ENCODE peak calls at places on chromosomes 5 and 9, in seven cellular contexts. T, L, I, H, N, J and D are unnamed samples.

GRCh38 chr5:126460977-126461376 is 37.8 kb downstream of the GRAMD2B start:
- DNase-seq in L (no peak), N (no peak), I (peak), J (no peak), H (no peak), T (no peak), D (peak)

GRCh38 chr9:133995012-133995896 is 3.1 kb upstream of the VAV2 start:
- DNase-seq in H (no peak), T (no peak), N (no peak), I (peak), L (no peak), J (no peak), D (peak)

GRCh38 chr9:75033789-75034473 is 5.8 kb upstream of the CARNMT1 start:
- DNase-seq in L (no peak), I (no peak), J (no peak), T (no peak), H (no peak), N (no peak), D (no peak)

GRCh38 chr9:89518466-89519392 is 20.8 kb upstream of the SEMA4D start:
- DNase-seq in T (no peak), L (no peak), N (no peak), H (no peak), J (no peak), I (no peak), D (peak)

GRCh38 chr9:29129763-29130162 is 1556.5 kb upstream of the C9orf72 start:
- DNase-seq in L (no peak), J (no peak), I (peak), N (no peak), H (no peak), T (no peak), D (no peak)

GRCh38 chr9:20307662-20308061 is 314.6 kb downstream of the MLLT3 start:
- DNase-seq in H (no peak), T (no peak), J (no peak), N (no peak), I (no peak), L (no peak), D (no peak)

GRCh38 chr5:2751592-2752021 is at the start of gene IRX2:
- DNase-seq in I (peak), T (peak), H (peak), N (peak), J (no peak), L (peak), D (peak)

GRCh38 chr5:149027636-149028035 is 35.2 kb downstream of the SH3TC2 start:
- DNase-seq in J (no peak), N (no peak), L (no peak), H (no peak), T (no peak), I (no peak), D (no peak)

GRCh38 chr5:24110019-24110615 is 534.7 kb downstream of the CDH10 start:
- DNase-seq in I (peak), J (no peak), N (no peak), T (no peak), L (no peak), H (no peak), D (peak)

GRCh38 chr5:150000990-150001659 is 586 bp downstream of the HMGXB3 start:
- DNase-seq in T (peak), H (peak), L (no peak), I (peak), N (peak), J (no peak), D (peak)

GRCh38 chr5:50945139-50945538 is 278.7 kb downstream of the PARP8 start:
- DNase-seq in T (no peak), N (no peak), I (no peak), H (no peak), L (no peak), J (no peak), D (no peak)

GRCh38 chr9:129885018-129885669 is 49.9 kb downstream of the USP20 start:
- DNase-seq in T (peak), I (no peak), L (no peak), J (no peak), H (peak), N (peak), D (peak)

GRCh38 chr5:124842725-124843595 is 96.5 kb upstream of the ZNF608 start:
- DNase-seq in N (no peak), J (no peak), T (no peak), L (no peak), I (no peak), H (no peak), D (peak)

GRCh38 chr5:109597893-109598292 is 91.8 kb upstream of the MAN2A1 start:
- DNase-seq in T (no peak), N (no peak), J (no peak), I (no peak), L (no peak), H (no peak), D (no peak)